ENCODE peak calls at places on chromosomes 12 and 14, in four cellular contexts. One of them, this sample, is unnamed.
A peak's percentile ranks its signal among the peaks of the same experiment; 100 is the strongest.

GRCh38 chr12:4978737-4979136 is 64.9 kb upstream of the KCNA5 start:
- DNase-seq in adrenal gland: no peak
- DNase-seq in astrocyte of the spinal cord: no peak
- DNase-seq in body of pancreas: no peak
- DNase-seq in this sample: no peak

GRCh38 chr12:127150028-127150427 is 1116.9 kb upstream of the TMEM132C start:
- DNase-seq in adrenal gland: no peak
- DNase-seq in astrocyte of the spinal cord: no peak
- DNase-seq in body of pancreas: no peak
- DNase-seq in this sample: no peak

GRCh38 chr12:55699471-55700055 is 8.1 kb downstream of the ITGA7 start:
- DNase-seq in adrenal gland: no peak
- DNase-seq in astrocyte of the spinal cord: no peak
- DNase-seq in body of pancreas: no peak
- DNase-seq in this sample: no peak

GRCh38 chr12:46299846-46300245 is 31.0 kb upstream of the SLC38A1 start:
- DNase-seq in adrenal gland: no peak
- DNase-seq in astrocyte of the spinal cord: no peak
- DNase-seq in body of pancreas: no peak
- DNase-seq in this sample: peak; percentile 68

GRCh38 chr14:104992501-104992900 is 6.9 kb downstream of the CLBA1 start:
- DNase-seq in adrenal gland: no peak
- DNase-seq in astrocyte of the spinal cord: no peak
- DNase-seq in body of pancreas: no peak
- DNase-seq in this sample: no peak

GRCh38 chr12:1553546-1553945 is 40.8 kb downstream of the FBXL14 start:
- DNase-seq in adrenal gland: no peak
- DNase-seq in astrocyte of the spinal cord: no peak
- DNase-seq in body of pancreas: no peak
- DNase-seq in this sample: no peak

GRCh38 chr14:64971890-64972785 is at the start of gene RAB15:
- DNase-seq in adrenal gland: peak; percentile 45
- DNase-seq in astrocyte of the spinal cord: no peak
- DNase-seq in body of pancreas: peak; percentile 32
- DNase-seq in this sample: no peak

GRCh38 chr12:645563-646071 is 17.6 kb downstream of the NINJ2 start:
- DNase-seq in adrenal gland: peak; percentile 78
- DNase-seq in astrocyte of the spinal cord: peak; percentile 53
- DNase-seq in body of pancreas: no peak
- DNase-seq in this sample: no peak

GRCh38 chr14:97902630-97903029 is 1105.4 kb downstream of the VRK1 start:
- DNase-seq in adrenal gland: no peak
- DNase-seq in astrocyte of the spinal cord: no peak
- DNase-seq in body of pancreas: no peak
- DNase-seq in this sample: no peak

GRCh38 chr12:57864811-57865751 is 18.6 kb upstream of the CTDSP2 start:
- DNase-seq in adrenal gland: peak; percentile 86
- DNase-seq in astrocyte of the spinal cord: peak; percentile 83
- DNase-seq in body of pancreas: peak; percentile 67
- DNase-seq in this sample: no peak

GRCh38 chr12:52005903-52006703 is 643 bp upstream of the TAMALIN start:
- DNase-seq in adrenal gland: peak; percentile 70
- DNase-seq in astrocyte of the spinal cord: no peak
- DNase-seq in body of pancreas: peak; percentile 24
- DNase-seq in this sample: no peak

GRCh38 chr12:52238206-52238840 is 5.3 kb downstream of the KRT7 start:
- DNase-seq in adrenal gland: no peak
- DNase-seq in astrocyte of the spinal cord: no peak
- DNase-seq in body of pancreas: no peak
- DNase-seq in this sample: no peak